ENCODE peak calls at places on chromosomes 12 and 14, in eight cellular contexts. One of them, this sample, is unnamed.

GRCh38 chr12:16685107-16685506 is 79.1 kb upstream of the LMO3 start:
- DNase-seq in stimulated activated CD4-positive, alpha-beta T cell treated with anti-CD3 and anti-CD28 coated beads, TNF-alpha, amount 100 ng/mL, for 1 hour: no peak
- DNase-seq in mucosa of descending colon: no peak
- DNase-seq in choroid plexus epithelial cell: no peak
- DNase-seq in NCI-H2171 treated with DMSO at 0.1 percent for 48 hours: no peak
- DNase-seq in NCI-H1105 treated with DMSO at 0.1 percent for 48 hours: no peak
- DNase-seq in posterior vena cava: no peak
- DNase-seq in GM04504: no peak
- DNase-seq in this sample: no peak

GRCh38 chr12:45468751-45469615 is 253.1 kb downstream of the ANO6 start:
- DNase-seq in stimulated activated CD4-positive, alpha-beta T cell treated with anti-CD3 and anti-CD28 coated beads, TNF-alpha, amount 100 ng/mL, for 1 hour: no peak
- DNase-seq in mucosa of descending colon: no peak
- DNase-seq in choroid plexus epithelial cell: no peak
- DNase-seq in NCI-H2171 treated with DMSO at 0.1 percent for 48 hours: no peak
- DNase-seq in NCI-H1105 treated with DMSO at 0.1 percent for 48 hours: no peak
- DNase-seq in posterior vena cava: no peak
- DNase-seq in GM04504: no peak
- DNase-seq in this sample: peak; percentile 47

GRCh38 chr12:26841085-26841484 is 8.1 kb upstream of the ITPR2 start:
- DNase-seq in stimulated activated CD4-positive, alpha-beta T cell treated with anti-CD3 and anti-CD28 coated beads, TNF-alpha, amount 100 ng/mL, for 1 hour: no peak
- DNase-seq in mucosa of descending colon: no peak
- DNase-seq in choroid plexus epithelial cell: no peak
- DNase-seq in NCI-H2171 treated with DMSO at 0.1 percent for 48 hours: no peak
- DNase-seq in NCI-H1105 treated with DMSO at 0.1 percent for 48 hours: no peak
- DNase-seq in posterior vena cava: no peak
- DNase-seq in GM04504: no peak
- DNase-seq in this sample: no peak

GRCh38 chr12:27525373-27525772 is 1.4 kb downstream of the PPFIBP1 start:
- DNase-seq in stimulated activated CD4-positive, alpha-beta T cell treated with anti-CD3 and anti-CD28 coated beads, TNF-alpha, amount 100 ng/mL, for 1 hour: no peak
- DNase-seq in mucosa of descending colon: no peak
- DNase-seq in choroid plexus epithelial cell: peak; percentile 63
- DNase-seq in NCI-H2171 treated with DMSO at 0.1 percent for 48 hours: no peak
- DNase-seq in NCI-H1105 treated with DMSO at 0.1 percent for 48 hours: no peak
- DNase-seq in posterior vena cava: no peak
- DNase-seq in GM04504: no peak
- DNase-seq in this sample: peak; percentile 29

GRCh38 chr14:85514487-85514886 is 15.5 kb upstream of the FLRT2 start:
- DNase-seq in stimulated activated CD4-positive, alpha-beta T cell treated with anti-CD3 and anti-CD28 coated beads, TNF-alpha, amount 100 ng/mL, for 1 hour: no peak
- DNase-seq in mucosa of descending colon: no peak
- DNase-seq in choroid plexus epithelial cell: no peak
- DNase-seq in NCI-H2171 treated with DMSO at 0.1 percent for 48 hours: no peak
- DNase-seq in NCI-H1105 treated with DMSO at 0.1 percent for 48 hours: no peak
- DNase-seq in posterior vena cava: no peak
- DNase-seq in GM04504: no peak
- DNase-seq in this sample: no peak

GRCh38 chr14:39381366-39381765 is 50.9 kb downstream of the FBXO33 start:
- DNase-seq in stimulated activated CD4-positive, alpha-beta T cell treated with anti-CD3 and anti-CD28 coated beads, TNF-alpha, amount 100 ng/mL, for 1 hour: no peak
- DNase-seq in mucosa of descending colon: no peak
- DNase-seq in choroid plexus epithelial cell: peak; percentile 47
- DNase-seq in NCI-H2171 treated with DMSO at 0.1 percent for 48 hours: no peak
- DNase-seq in NCI-H1105 treated with DMSO at 0.1 percent for 48 hours: no peak
- DNase-seq in posterior vena cava: no peak
- DNase-seq in GM04504: no peak
- DNase-seq in this sample: no peak

GRCh38 chr12:94768398-94769039 is 118.2 kb upstream of the TMCC3 start:
- DNase-seq in stimulated activated CD4-positive, alpha-beta T cell treated with anti-CD3 and anti-CD28 coated beads, TNF-alpha, amount 100 ng/mL, for 1 hour: no peak
- DNase-seq in mucosa of descending colon: no peak
- DNase-seq in choroid plexus epithelial cell: peak; percentile 20
- DNase-seq in NCI-H2171 treated with DMSO at 0.1 percent for 48 hours: peak; percentile 52
- DNase-seq in NCI-H1105 treated with DMSO at 0.1 percent for 48 hours: no peak
- DNase-seq in posterior vena cava: no peak
- DNase-seq in GM04504: no peak
- DNase-seq in this sample: no peak

GRCh38 chr12:65830305-65830704 is 6.0 kb downstream of the HMGA2 start:
- DNase-seq in stimulated activated CD4-positive, alpha-beta T cell treated with anti-CD3 and anti-CD28 coated beads, TNF-alpha, amount 100 ng/mL, for 1 hour: no peak
- DNase-seq in mucosa of descending colon: no peak
- DNase-seq in choroid plexus epithelial cell: peak; percentile 61
- DNase-seq in NCI-H2171 treated with DMSO at 0.1 percent for 48 hours: no peak
- DNase-seq in NCI-H1105 treated with DMSO at 0.1 percent for 48 hours: no peak
- DNase-seq in posterior vena cava: no peak
- DNase-seq in GM04504: no peak
- DNase-seq in this sample: no peak

GRCh38 chr12:10027311-10028099 is 3.0 kb upstream of the CLEC9A start:
- DNase-seq in stimulated activated CD4-positive, alpha-beta T cell treated with anti-CD3 and anti-CD28 coated beads, TNF-alpha, amount 100 ng/mL, for 1 hour: no peak
- DNase-seq in mucosa of descending colon: no peak
- DNase-seq in choroid plexus epithelial cell: peak; percentile 49
- DNase-seq in NCI-H2171 treated with DMSO at 0.1 percent for 48 hours: no peak
- DNase-seq in NCI-H1105 treated with DMSO at 0.1 percent for 48 hours: no peak
- DNase-seq in posterior vena cava: no peak
- DNase-seq in GM04504: peak; percentile 43
- DNase-seq in this sample: no peak

GRCh38 chr14:72558721-72559120 is 335.2 kb downstream of the DPF3 start:
- DNase-seq in stimulated activated CD4-positive, alpha-beta T cell treated with anti-CD3 and anti-CD28 coated beads, TNF-alpha, amount 100 ng/mL, for 1 hour: no peak
- DNase-seq in mucosa of descending colon: no peak
- DNase-seq in choroid plexus epithelial cell: peak; percentile 35
- DNase-seq in NCI-H2171 treated with DMSO at 0.1 percent for 48 hours: no peak
- DNase-seq in NCI-H1105 treated with DMSO at 0.1 percent for 48 hours: no peak
- DNase-seq in posterior vena cava: no peak
- DNase-seq in GM04504: no peak
- DNase-seq in this sample: no peak

GRCh38 chr12:123453165-123453564 is 4.8 kb upstream of the SNRNP35 start:
- DNase-seq in stimulated activated CD4-positive, alpha-beta T cell treated with anti-CD3 and anti-CD28 coated beads, TNF-alpha, amount 100 ng/mL, for 1 hour: no peak
- DNase-seq in mucosa of descending colon: no peak
- DNase-seq in choroid plexus epithelial cell: no peak
- DNase-seq in NCI-H2171 treated with DMSO at 0.1 percent for 48 hours: no peak
- DNase-seq in NCI-H1105 treated with DMSO at 0.1 percent for 48 hours: no peak
- DNase-seq in posterior vena cava: no peak
- DNase-seq in GM04504: no peak
- DNase-seq in this sample: peak; percentile 41

GRCh38 chr14:23660290-23661226 is 24.4 kb downstream of the DHRS2 start:
- DNase-seq in stimulated activated CD4-positive, alpha-beta T cell treated with anti-CD3 and anti-CD28 coated beads, TNF-alpha, amount 100 ng/mL, for 1 hour: no peak
- DNase-seq in mucosa of descending colon: no peak
- DNase-seq in choroid plexus epithelial cell: no peak
- DNase-seq in NCI-H2171 treated with DMSO at 0.1 percent for 48 hours: no peak
- DNase-seq in NCI-H1105 treated with DMSO at 0.1 percent for 48 hours: peak; percentile 12
- DNase-seq in posterior vena cava: no peak
- DNase-seq in GM04504: no peak
- DNase-seq in this sample: no peak

GRCh38 chr12:70534466-70534865 is 102.8 kb downstream of the PTPRB start:
- DNase-seq in stimulated activated CD4-positive, alpha-beta T cell treated with anti-CD3 and anti-CD28 coated beads, TNF-alpha, amount 100 ng/mL, for 1 hour: no peak
- DNase-seq in mucosa of descending colon: no peak
- DNase-seq in choroid plexus epithelial cell: no peak
- DNase-seq in NCI-H2171 treated with DMSO at 0.1 percent for 48 hours: no peak
- DNase-seq in NCI-H1105 treated with DMSO at 0.1 percent for 48 hours: no peak
- DNase-seq in posterior vena cava: no peak
- DNase-seq in GM04504: no peak
- DNase-seq in this sample: no peak

GRCh38 chr14:48967419-48967818 is 618.8 kb downstream of the RPS29 start:
- DNase-seq in stimulated activated CD4-positive, alpha-beta T cell treated with anti-CD3 and anti-CD28 coated beads, TNF-alpha, amount 100 ng/mL, for 1 hour: no peak
- DNase-seq in mucosa of descending colon: no peak
- DNase-seq in choroid plexus epithelial cell: no peak
- DNase-seq in NCI-H2171 treated with DMSO at 0.1 percent for 48 hours: no peak
- DNase-seq in NCI-H1105 treated with DMSO at 0.1 percent for 48 hours: no peak
- DNase-seq in posterior vena cava: no peak
- DNase-seq in GM04504: no peak
- DNase-seq in this sample: no peak

GRCh38 chr14:75323571-75323970 is 44.9 kb downstream of the FOS start:
- DNase-seq in stimulated activated CD4-positive, alpha-beta T cell treated with anti-CD3 and anti-CD28 coated beads, TNF-alpha, amount 100 ng/mL, for 1 hour: no peak
- DNase-seq in mucosa of descending colon: no peak
- DNase-seq in choroid plexus epithelial cell: no peak
- DNase-seq in NCI-H2171 treated with DMSO at 0.1 percent for 48 hours: no peak
- DNase-seq in NCI-H1105 treated with DMSO at 0.1 percent for 48 hours: no peak
- DNase-seq in posterior vena cava: no peak
- DNase-seq in GM04504: no peak
- DNase-seq in this sample: no peak

GRCh38 chr14:72801381-72801812 is 92.5 kb downstream of the DPF3 start:
- DNase-seq in stimulated activated CD4-positive, alpha-beta T cell treated with anti-CD3 and anti-CD28 coated beads, TNF-alpha, amount 100 ng/mL, for 1 hour: no peak
- DNase-seq in mucosa of descending colon: no peak
- DNase-seq in choroid plexus epithelial cell: peak; percentile 96
- DNase-seq in NCI-H2171 treated with DMSO at 0.1 percent for 48 hours: no peak
- DNase-seq in NCI-H1105 treated with DMSO at 0.1 percent for 48 hours: no peak
- DNase-seq in posterior vena cava: no peak
- DNase-seq in GM04504: peak; percentile 57
- DNase-seq in this sample: no peak

GRCh38 chr14:33834101-33834955 is 116.5 kb downstream of the EGLN3 start:
- DNase-seq in stimulated activated CD4-positive, alpha-beta T cell treated with anti-CD3 and anti-CD28 coated beads, TNF-alpha, amount 100 ng/mL, for 1 hour: no peak
- DNase-seq in mucosa of descending colon: no peak
- DNase-seq in choroid plexus epithelial cell: no peak
- DNase-seq in NCI-H2171 treated with DMSO at 0.1 percent for 48 hours: no peak
- DNase-seq in NCI-H1105 treated with DMSO at 0.1 percent for 48 hours: no peak
- DNase-seq in posterior vena cava: no peak
- DNase-seq in GM04504: no peak
- DNase-seq in this sample: no peak

GRCh38 chr12:101696477-101697196 is 803 bp upstream of the CHPT1 start:
- DNase-seq in stimulated activated CD4-positive, alpha-beta T cell treated with anti-CD3 and anti-CD28 coated beads, TNF-alpha, amount 100 ng/mL, for 1 hour: no peak
- DNase-seq in mucosa of descending colon: no peak
- DNase-seq in choroid plexus epithelial cell: peak; percentile 26
- DNase-seq in NCI-H2171 treated with DMSO at 0.1 percent for 48 hours: peak; percentile 37
- DNase-seq in NCI-H1105 treated with DMSO at 0.1 percent for 48 hours: peak; percentile 29
- DNase-seq in posterior vena cava: peak; percentile 86
- DNase-seq in GM04504: no peak
- DNase-seq in this sample: no peak

GRCh38 chr12:49895773-49896172 is 7.9 kb downstream of the FAIM2 start:
- DNase-seq in stimulated activated CD4-positive, alpha-beta T cell treated with anti-CD3 and anti-CD28 coated beads, TNF-alpha, amount 100 ng/mL, for 1 hour: no peak
- DNase-seq in mucosa of descending colon: no peak
- DNase-seq in choroid plexus epithelial cell: no peak
- DNase-seq in NCI-H2171 treated with DMSO at 0.1 percent for 48 hours: no peak
- DNase-seq in NCI-H1105 treated with DMSO at 0.1 percent for 48 hours: no peak
- DNase-seq in posterior vena cava: peak; percentile 68
- DNase-seq in GM04504: no peak
- DNase-seq in this sample: no peak

GRCh38 chr12:114829833-114830232 is 145.9 kb upstream of the TBX3 start:
- DNase-seq in stimulated activated CD4-positive, alpha-beta T cell treated with anti-CD3 and anti-CD28 coated beads, TNF-alpha, amount 100 ng/mL, for 1 hour: no peak
- DNase-seq in mucosa of descending colon: no peak
- DNase-seq in choroid plexus epithelial cell: no peak
- DNase-seq in NCI-H2171 treated with DMSO at 0.1 percent for 48 hours: no peak
- DNase-seq in NCI-H1105 treated with DMSO at 0.1 percent for 48 hours: no peak
- DNase-seq in posterior vena cava: no peak
- DNase-seq in GM04504: no peak
- DNase-seq in this sample: no peak

GRCh38 chr12:4164591-4165558 is 108.7 kb upstream of the CCND2 start:
- DNase-seq in stimulated activated CD4-positive, alpha-beta T cell treated with anti-CD3 and anti-CD28 coated beads, TNF-alpha, amount 100 ng/mL, for 1 hour: peak; percentile 24
- DNase-seq in mucosa of descending colon: peak; percentile 69
- DNase-seq in choroid plexus epithelial cell: peak; percentile 73
- DNase-seq in NCI-H2171 treated with DMSO at 0.1 percent for 48 hours: no peak
- DNase-seq in NCI-H1105 treated with DMSO at 0.1 percent for 48 hours: peak; percentile 26
- DNase-seq in posterior vena cava: peak; percentile 83
- DNase-seq in GM04504: peak; percentile 8
- DNase-seq in this sample: no peak

GRCh38 chr14:23434488-23435219 is 806 bp downstream of the MYH7 start:
- DNase-seq in stimulated activated CD4-positive, alpha-beta T cell treated with anti-CD3 and anti-CD28 coated beads, TNF-alpha, amount 100 ng/mL, for 1 hour: no peak
- DNase-seq in mucosa of descending colon: no peak
- DNase-seq in choroid plexus epithelial cell: no peak
- DNase-seq in NCI-H2171 treated with DMSO at 0.1 percent for 48 hours: no peak
- DNase-seq in NCI-H1105 treated with DMSO at 0.1 percent for 48 hours: no peak
- DNase-seq in posterior vena cava: peak; percentile 40
- DNase-seq in GM04504: no peak
- DNase-seq in this sample: no peak

GRCh38 chr12:123671876-123672275 is 963 bp downstream of the TCTN2 start:
- DNase-seq in stimulated activated CD4-positive, alpha-beta T cell treated with anti-CD3 and anti-CD28 coated beads, TNF-alpha, amount 100 ng/mL, for 1 hour: no peak
- DNase-seq in mucosa of descending colon: no peak
- DNase-seq in choroid plexus epithelial cell: peak; percentile 52
- DNase-seq in NCI-H2171 treated with DMSO at 0.1 percent for 48 hours: no peak
- DNase-seq in NCI-H1105 treated with DMSO at 0.1 percent for 48 hours: peak; percentile 3
- DNase-seq in posterior vena cava: no peak
- DNase-seq in GM04504: no peak
- DNase-seq in this sample: no peak

GRCh38 chr12:1122803-1123202 is 131.8 kb downstream of the ERC1 start:
- DNase-seq in stimulated activated CD4-positive, alpha-beta T cell treated with anti-CD3 and anti-CD28 coated beads, TNF-alpha, amount 100 ng/mL, for 1 hour: no peak
- DNase-seq in mucosa of descending colon: no peak
- DNase-seq in choroid plexus epithelial cell: peak; percentile 38
- DNase-seq in NCI-H2171 treated with DMSO at 0.1 percent for 48 hours: no peak
- DNase-seq in NCI-H1105 treated with DMSO at 0.1 percent for 48 hours: no peak
- DNase-seq in posterior vena cava: no peak
- DNase-seq in GM04504: no peak
- DNase-seq in this sample: no peak

GRCh38 chr12:89280833-89281533 is 71.3 kb downstream of the DUSP6 start:
- DNase-seq in stimulated activated CD4-positive, alpha-beta T cell treated with anti-CD3 and anti-CD28 coated beads, TNF-alpha, amount 100 ng/mL, for 1 hour: no peak
- DNase-seq in mucosa of descending colon: no peak
- DNase-seq in choroid plexus epithelial cell: peak; percentile 62
- DNase-seq in NCI-H2171 treated with DMSO at 0.1 percent for 48 hours: no peak
- DNase-seq in NCI-H1105 treated with DMSO at 0.1 percent for 48 hours: no peak
- DNase-seq in posterior vena cava: no peak
- DNase-seq in GM04504: no peak
- DNase-seq in this sample: peak; percentile 73

GRCh38 chr14:54446201-54446693 is 5.1 kb upstream of the CNIH1 start:
- DNase-seq in stimulated activated CD4-positive, alpha-beta T cell treated with anti-CD3 and anti-CD28 coated beads, TNF-alpha, amount 100 ng/mL, for 1 hour: no peak
- DNase-seq in mucosa of descending colon: peak; percentile 65
- DNase-seq in choroid plexus epithelial cell: peak; percentile 33
- DNase-seq in NCI-H2171 treated with DMSO at 0.1 percent for 48 hours: peak; percentile 92
- DNase-seq in NCI-H1105 treated with DMSO at 0.1 percent for 48 hours: peak; percentile 96
- DNase-seq in posterior vena cava: no peak
- DNase-seq in GM04504: no peak
- DNase-seq in this sample: peak; percentile 87

GRCh38 chr14:64400829-64401459 is 12.8 kb downstream of the MTHFD1 start:
- DNase-seq in stimulated activated CD4-positive, alpha-beta T cell treated with anti-CD3 and anti-CD28 coated beads, TNF-alpha, amount 100 ng/mL, for 1 hour: no peak
- DNase-seq in mucosa of descending colon: no peak
- DNase-seq in choroid plexus epithelial cell: no peak
- DNase-seq in NCI-H2171 treated with DMSO at 0.1 percent for 48 hours: no peak
- DNase-seq in NCI-H1105 treated with DMSO at 0.1 percent for 48 hours: no peak
- DNase-seq in posterior vena cava: no peak
- DNase-seq in GM04504: no peak
- DNase-seq in this sample: no peak

GRCh38 chr12:71548906-71549305 is 109.3 kb downstream of the LGR5 start:
- DNase-seq in stimulated activated CD4-positive, alpha-beta T cell treated with anti-CD3 and anti-CD28 coated beads, TNF-alpha, amount 100 ng/mL, for 1 hour: no peak
- DNase-seq in mucosa of descending colon: no peak
- DNase-seq in choroid plexus epithelial cell: peak; percentile 8
- DNase-seq in NCI-H2171 treated with DMSO at 0.1 percent for 48 hours: peak; percentile 42
- DNase-seq in NCI-H1105 treated with DMSO at 0.1 percent for 48 hours: no peak
- DNase-seq in posterior vena cava: no peak
- DNase-seq in GM04504: no peak
- DNase-seq in this sample: peak; percentile 61

GRCh38 chr12:112778400-112778799 is 13.1 kb upstream of the RPH3A start:
- DNase-seq in stimulated activated CD4-positive, alpha-beta T cell treated with anti-CD3 and anti-CD28 coated beads, TNF-alpha, amount 100 ng/mL, for 1 hour: no peak
- DNase-seq in mucosa of descending colon: no peak
- DNase-seq in choroid plexus epithelial cell: no peak
- DNase-seq in NCI-H2171 treated with DMSO at 0.1 percent for 48 hours: no peak
- DNase-seq in NCI-H1105 treated with DMSO at 0.1 percent for 48 hours: no peak
- DNase-seq in posterior vena cava: no peak
- DNase-seq in GM04504: no peak
- DNase-seq in this sample: peak; percentile 47

GRCh38 chr14:104353221-104353920 is 215.0 kb downstream of the KIF26A start:
- DNase-seq in stimulated activated CD4-positive, alpha-beta T cell treated with anti-CD3 and anti-CD28 coated beads, TNF-alpha, amount 100 ng/mL, for 1 hour: no peak
- DNase-seq in mucosa of descending colon: no peak
- DNase-seq in choroid plexus epithelial cell: no peak
- DNase-seq in NCI-H2171 treated with DMSO at 0.1 percent for 48 hours: no peak
- DNase-seq in NCI-H1105 treated with DMSO at 0.1 percent for 48 hours: no peak
- DNase-seq in posterior vena cava: peak; percentile 70
- DNase-seq in GM04504: no peak
- DNase-seq in this sample: no peak

GRCh38 chr14:38073641-38074040 is 134.1 kb upstream of the SSTR1 start:
- DNase-seq in stimulated activated CD4-positive, alpha-beta T cell treated with anti-CD3 and anti-CD28 coated beads, TNF-alpha, amount 100 ng/mL, for 1 hour: no peak
- DNase-seq in mucosa of descending colon: no peak
- DNase-seq in choroid plexus epithelial cell: no peak
- DNase-seq in NCI-H2171 treated with DMSO at 0.1 percent for 48 hours: no peak
- DNase-seq in NCI-H1105 treated with DMSO at 0.1 percent for 48 hours: no peak
- DNase-seq in posterior vena cava: no peak
- DNase-seq in GM04504: peak; percentile 59
- DNase-seq in this sample: no peak

GRCh38 chr14:93953263-93953662 is 23.1 kb downstream of the ASB2 start:
- DNase-seq in stimulated activated CD4-positive, alpha-beta T cell treated with anti-CD3 and anti-CD28 coated beads, TNF-alpha, amount 100 ng/mL, for 1 hour: no peak
- DNase-seq in mucosa of descending colon: no peak
- DNase-seq in choroid plexus epithelial cell: no peak
- DNase-seq in NCI-H2171 treated with DMSO at 0.1 percent for 48 hours: no peak
- DNase-seq in NCI-H1105 treated with DMSO at 0.1 percent for 48 hours: no peak
- DNase-seq in posterior vena cava: no peak
- DNase-seq in GM04504: no peak
- DNase-seq in this sample: peak; percentile 25

GRCh38 chr12:55385911-55386310 is 14.4 kb upstream of the OR6C65 start:
- DNase-seq in stimulated activated CD4-positive, alpha-beta T cell treated with anti-CD3 and anti-CD28 coated beads, TNF-alpha, amount 100 ng/mL, for 1 hour: no peak
- DNase-seq in mucosa of descending colon: no peak
- DNase-seq in choroid plexus epithelial cell: no peak
- DNase-seq in NCI-H2171 treated with DMSO at 0.1 percent for 48 hours: no peak
- DNase-seq in NCI-H1105 treated with DMSO at 0.1 percent for 48 hours: no peak
- DNase-seq in posterior vena cava: no peak
- DNase-seq in GM04504: no peak
- DNase-seq in this sample: no peak

GRCh38 chr14:95961481-95961880 is 77.7 kb upstream of the C14orf132 start:
- DNase-seq in stimulated activated CD4-positive, alpha-beta T cell treated with anti-CD3 and anti-CD28 coated beads, TNF-alpha, amount 100 ng/mL, for 1 hour: no peak
- DNase-seq in mucosa of descending colon: no peak
- DNase-seq in choroid plexus epithelial cell: no peak
- DNase-seq in NCI-H2171 treated with DMSO at 0.1 percent for 48 hours: no peak
- DNase-seq in NCI-H1105 treated with DMSO at 0.1 percent for 48 hours: no peak
- DNase-seq in posterior vena cava: no peak
- DNase-seq in GM04504: no peak
- DNase-seq in this sample: no peak